ENCODE peak calls at places on chromosomes 16 and 17, in five cellular contexts. B is stimulated activated CD4-positive, alpha-beta T cell treated with anti-CD3 and anti-CD28 coated beads, Interleukin-1b, Interleukin-23, amount 100 ng/mL, for 1 hour; T is hippocampal formation; M is progenitor cell of endocrine pancreas; U is AG04450. R is an unnamed sample.

GRCh38 chr16:3004781-3005284 is 7.9 kb upstream of the CLDN9 start:
- DNase-seq in B (no peak), T (no peak), M (no peak), U (no peak), R (peak; percentile 62)

GRCh38 chr17:30378191-30378796 is 433 bp upstream of the CPD start:
- DNase-seq in B (peak; percentile 36), T (no peak), M (no peak), U (no peak), R (peak; percentile 30)

GRCh38 chr16:85995591-85996461 is 96.9 kb downstream of the IRF8 start:
- DNase-seq in B (peak; percentile 18), T (no peak), M (no peak), U (no peak), R (no peak)

GRCh38 chr17:57940653-57941329 is 14.4 kb downstream of the CUEDC1 start:
- DNase-seq in B (no peak), T (peak; percentile 50), M (no peak), U (no peak), R (peak; percentile 43)

GRCh38 chr17:41307647-41308046 is 1.5 kb downstream of the KRTAP16-1 start:
- DNase-seq in B (no peak), T (no peak), M (no peak), U (no peak), R (peak; percentile 59)

GRCh38 chr17:32496348-32497078 is 9.7 kb downstream of the CDK5R1 start:
- DNase-seq in B (no peak), T (no peak), M (no peak), U (peak; percentile 32), R (no peak)

GRCh38 chr17:5587431-5588032 is 3.2 kb upstream of the NLRP1 start:
- DNase-seq in B (no peak), T (peak; percentile 84), M (no peak), U (peak; percentile 61), R (peak; percentile 78)

GRCh38 chr17:32503251-32504165 is 16.7 kb downstream of the CDK5R1 start:
- DNase-seq in B (no peak), T (no peak), M (no peak), U (no peak), R (no peak)

GRCh38 chr16:17519041-17519440 is 48.3 kb upstream of the XYLT1 start:
- DNase-seq in B (no peak), T (no peak), M (no peak), U (no peak), R (no peak)

GRCh38 chr17:61214753-61215152 is 184.9 kb upstream of the TBX2 start:
- DNase-seq in B (no peak), T (no peak), M (no peak), U (no peak), R (no peak)

GRCh38 chr16:76900285-76901263 is 290.4 kb upstream of the MON1B start:
- DNase-seq in B (no peak), T (peak; percentile 27), M (no peak), U (no peak), R (no peak)

GRCh38 chr16:457732-458400 is 32.4 kb downstream of the RAB11FIP3 start:
- DNase-seq in B (no peak), T (peak; percentile 48), M (no peak), U (no peak), R (no peak)

GRCh38 chr17:38355256-38355655 is 3.6 kb downstream of the SOCS7 start:
- DNase-seq in B (no peak), T (no peak), M (no peak), U (no peak), R (no peak)

GRCh38 chr17:19003966-19004600 is 481 bp downstream of the FAM83G start:
- DNase-seq in B (peak; percentile 50), T (no peak), M (peak; percentile 46), U (no peak), R (peak; percentile 15)

GRCh38 chr17:44065668-44066203 is 735 bp downstream of the LSM12 start:
- DNase-seq in B (no peak), T (no peak), M (no peak), U (no peak), R (no peak)

GRCh38 chr16:31868701-31869167 is 4.9 kb upstream of the ZNF267 start:
- DNase-seq in B (peak; percentile 75), T (peak; percentile 61), M (peak; percentile 75), U (peak; percentile 26), R (peak; percentile 71)

R was measured in cerebellum.